ENCODE peak calls at places on chromosome 16, in eight cellular contexts. R is GM13977; T is GM04504; F is endothelial cell; D is cerebellar cortex; B is effector CD4-positive, alpha-beta T cell; S is AG04450; W is SK-MEL-5. E is an unnamed sample.

GRCh38 chr16:81376880-81377279 is 62.1 kb downstream of the GAN start:
- DNase-seq in R (no peak), T (no peak), F (no peak), D (no peak), B (no peak), S (no peak), W (no peak), E (no peak)

GRCh38 chr16:70770968-70771552 is 29.9 kb downstream of the VAC14 start:
- DNase-seq in R (peak; percentile 70), T (no peak), F (peak; percentile 79), D (peak; percentile 82), B (peak; percentile 34), S (no peak), W (peak; percentile 56), E (no peak)

GRCh38 chr16:27982184-27982583 is 81.3 kb downstream of the GSG1L start:
- DNase-seq in R (no peak), T (no peak), F (no peak), D (no peak), B (no peak), S (no peak), W (no peak), E (no peak)

GRCh38 chr16:88866151-88866920 is at the start of gene PABPN1L:
- DNase-seq in R (no peak), T (no peak), F (no peak), D (no peak), B (no peak), S (no peak), W (no peak), E (no peak)

GRCh38 chr16:997440-998051 is 16.0 kb downstream of the SOX8 start:
- DNase-seq in R (no peak), T (peak; percentile 9), F (peak; percentile 74), D (no peak), B (peak; percentile 41), S (no peak), W (no peak), E (no peak)

GRCh38 chr16:31130899-31131298 is 4.6 kb downstream of the PRSS8 start:
- DNase-seq in R (no peak), T (no peak), F (no peak), D (no peak), B (no peak), S (no peak), W (no peak), E (no peak)

GRCh38 chr16:2027024-2028010 is 615 bp downstream of the NHERF2 start:
- DNase-seq in R (no peak), T (no peak), F (no peak), D (peak; percentile 65), B (no peak), S (no peak), W (no peak), E (no peak)

GRCh38 chr16:56357291-56357764 is 68.0 kb downstream of the AMFR start:
- DNase-seq in R (no peak), T (peak; percentile 8), F (no peak), D (no peak), B (no peak), S (no peak), W (no peak), E (no peak)

GRCh38 chr16:77227745-77228144 is 28.5 kb downstream of the SYCE1L start:
- DNase-seq in R (no peak), T (no peak), F (no peak), D (no peak), B (no peak), S (no peak), W (no peak), E (no peak)

GRCh38 chr16:53356478-53357207 is 77.6 kb upstream of the RBL2 start:
- DNase-seq in R (no peak), T (no peak), F (peak; percentile 19), D (no peak), B (no peak), S (no peak), W (no peak), E (no peak)

GRCh38 chr16:67456383-67457140 is 24.4 kb downstream of the ATP6V0D1 start:
- DNase-seq in R (no peak), T (peak; percentile 21), F (no peak), D (peak; percentile 58), B (no peak), S (no peak), W (peak; percentile 13), E (no peak)

GRCh38 chr16:73887895-73888294 is 408.7 kb upstream of the PSMD7 start:
- DNase-seq in R (no peak), T (no peak), F (no peak), D (no peak), B (no peak), S (no peak), W (no peak), E (no peak)

GRCh38 chr16:11342021-11342855 is 3.0 kb upstream of the RMI2 start:
- DNase-seq in R (no peak), T (no peak), F (no peak), D (no peak), B (no peak), S (no peak), W (no peak), E (no peak)

E was measured in foreskin melanocyte.